ENCODE peak calls at places on chromosomes 3 and 15, in six cellular contexts. Z is lower lobe of right lung; C is coronary artery; N is CD8-positive, alpha-beta T cell; D is foreskin keratinocyte; W is transverse colon. U is an unnamed sample.

GRCh38 chr15:70056091-70056680 is 41.5 kb downstream of the TLE3 start:
- DNase-seq in Z (peak; percentile 20), C (no peak), N (no peak), D (no peak), W (no peak), U (no peak)

GRCh38 chr15:73075151-73075859 is 23.0 kb downstream of the NEO1 start:
- DNase-seq in Z (no peak), C (no peak), N (no peak), D (no peak), W (no peak), U (no peak)

GRCh38 chr15:51624022-51624421 is 1.5 kb upstream of the DMXL2 start:
- DNase-seq in Z (no peak), C (no peak), N (no peak), D (no peak), W (no peak), U (no peak)

GRCh38 chr3:47024932-47025331 is 45.5 kb downstream of the NBEAL2 start:
- DNase-seq in Z (no peak), C (no peak), N (no peak), D (no peak), W (no peak), U (no peak)

GRCh38 chr3:34216713-34217346 is 418.4 kb downstream of the PDCD6IP start:
- DNase-seq in Z (no peak), C (no peak), N (no peak), D (no peak), W (no peak), U (no peak)

GRCh38 chr15:62099171-62099601 is 32.4 kb downstream of the C2CD4A start:
- DNase-seq in Z (no peak), C (no peak), N (no peak), D (no peak), W (no peak), U (no peak)

GRCh38 chr3:123535580-123535979 is 49.3 kb downstream of the HACD2 start:
- DNase-seq in Z (no peak), C (no peak), N (no peak), D (peak; percentile 34), W (no peak), U (no peak)

GRCh38 chr3:126959144-126959920 is 23.6 kb upstream of the PLXNA1 start:
- DNase-seq in Z (no peak), C (no peak), N (no peak), D (no peak), W (no peak), U (no peak)

GRCh38 chr3:30358871-30359270 is 247.5 kb upstream of the TGFBR2 start:
- DNase-seq in Z (no peak), C (no peak), N (no peak), D (no peak), W (no peak), U (no peak)

GRCh38 chr3:775178-775885 is 317.5 kb upstream of the CNTN6 start:
- DNase-seq in Z (no peak), C (no peak), N (no peak), D (peak; percentile 31), W (no peak), U (no peak)

GRCh38 chr15:101359365-101359947 is 64.4 kb upstream of the SNRPA1 start:
- DNase-seq in Z (no peak), C (no peak), N (no peak), D (peak; percentile 90), W (no peak), U (peak; percentile 91)

GRCh38 chr3:135325726-135326245 is 530.7 kb downstream of the EPHB1 start:
- DNase-seq in Z (no peak), C (no peak), N (no peak), D (no peak), W (no peak), U (no peak)

GRCh38 chr15:90665288-90666134 is 51.6 kb upstream of the BLM start:
- DNase-seq in Z (peak; percentile 81), C (peak; percentile 71), N (peak; percentile 61), D (no peak), W (peak; percentile 64), U (peak; percentile 80)

GRCh38 chr3:194661374-194661773 is 10.6 kb downstream of the LSG1 start:
- DNase-seq in Z (no peak), C (peak; percentile 12), N (no peak), D (no peak), W (no peak), U (no peak)

GRCh38 chr3:161171113-161171512 is 50.0 kb upstream of the NMD3 start:
- DNase-seq in Z (no peak), C (peak; percentile 77), N (no peak), D (no peak), W (no peak), U (peak; percentile 38)

GRCh38 chr3:60056394-60056793 is 1006.6 kb upstream of the CFAP20DC start:
- DNase-seq in Z (no peak), C (no peak), N (no peak), D (no peak), W (no peak), U (no peak)

GRCh38 chr3:146589899-146590508 is 15.1 kb downstream of the PLSCR5 start:
- DNase-seq in Z (no peak), C (no peak), N (no peak), D (no peak), W (peak; percentile 12), U (peak; percentile 46)

GRCh38 chr3:39065197-39065596 is 13.4 kb downstream of the WDR48 start:
- DNase-seq in Z (no peak), C (no peak), N (no peak), D (no peak), W (peak; percentile 20), U (peak; percentile 1)

GRCh38 chr15:70215951-70216350 is 118.2 kb upstream of the TLE3 start:
- DNase-seq in Z (no peak), C (no peak), N (no peak), D (no peak), W (no peak), U (no peak)

GRCh38 chr3:55538158-55538557 is 51.1 kb upstream of the WNT5A start:
- DNase-seq in Z (no peak), C (no peak), N (no peak), D (no peak), W (no peak), U (no peak)

GRCh38 chr3:69542265-69543079 is 156.6 kb upstream of the FRMD4B start:
- DNase-seq in Z (peak; percentile 63), C (no peak), N (no peak), D (peak; percentile 32), W (no peak), U (peak; percentile 51)
- TF ChIP-seq CTCF in Z (no peak), C (no peak), N (no peak), D (no peak), W (no peak), U (no peak)

DNA sequence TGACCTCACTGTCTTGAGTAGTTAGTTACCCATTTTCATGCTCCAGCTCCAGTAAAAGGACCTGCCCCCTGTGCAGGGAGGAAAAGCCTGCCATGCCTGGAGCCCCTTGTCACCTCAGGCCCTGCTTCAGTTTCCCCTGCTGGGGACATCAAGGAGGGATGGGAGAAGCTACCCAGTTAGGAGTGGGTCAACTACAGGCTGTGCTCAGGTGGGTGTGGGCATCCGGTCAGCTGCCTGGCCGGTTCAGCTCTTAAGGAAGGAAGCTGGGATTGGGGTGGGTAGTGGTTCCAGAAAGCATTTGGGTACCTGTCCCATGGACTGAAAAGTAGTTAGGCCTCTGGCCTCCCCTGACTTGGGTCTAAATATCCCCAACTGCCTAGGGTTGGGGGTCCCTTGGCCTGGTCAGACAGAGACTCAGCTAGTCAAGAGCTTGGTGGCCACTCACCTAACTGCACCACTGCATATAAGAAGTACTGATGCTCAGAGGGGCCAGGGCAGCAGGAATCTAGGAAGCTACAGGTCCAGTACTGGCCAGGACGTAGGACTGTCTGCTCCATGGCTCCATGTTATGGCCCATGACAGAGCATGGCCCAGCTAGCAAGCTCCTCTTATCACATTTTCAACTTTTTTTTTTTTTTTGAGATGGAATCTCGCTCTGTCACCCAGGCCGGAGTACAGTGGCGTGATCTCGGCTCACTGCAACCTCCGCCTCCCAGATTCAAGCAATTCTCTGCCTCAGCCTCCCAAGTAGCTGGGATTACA is 549 bp downstream of the LSMEM2 start:
- DNase-seq in Z (no peak), C (no peak), N (no peak), D (no peak), W (no peak), U (no peak)
- H3K27ac ChIP-seq in Z (no peak overlapping the region), C (peak overlapping the region; percentile 56), N (no peak overlapping the region), D (no peak overlapping the region), W (no peak overlapping the region), U (peak overlapping the region; percentile 6)

GRCh38 chr3:111615880-111616279 is 20.7 kb upstream of the ZBED2 start:
- DNase-seq in Z (no peak), C (no peak), N (no peak), D (no peak), W (no peak), U (no peak)

GRCh38 chr3:111618945-111619344 is 23.8 kb upstream of the ZBED2 start:
- DNase-seq in Z (no peak), C (no peak), N (no peak), D (no peak), W (no peak), U (no peak)

GRCh38 chr3:111617912-111618601 is 22.9 kb upstream of the ZBED2 start:
- DNase-seq in Z (no peak), C (no peak), N (no peak), D (no peak), W (no peak), U (no peak)

GRCh38 chr3:111617406-111617805 is 22.3 kb upstream of the ZBED2 start:
- DNase-seq in Z (no peak), C (no peak), N (no peak), D (no peak), W (no peak), U (no peak)

GRCh38 chr3:111616417-111617105 is 21.4 kb upstream of the ZBED2 start:
- DNase-seq in Z (peak; percentile 49), C (no peak), N (peak; percentile 72), D (no peak), W (peak; percentile 13), U (no peak)
- TF ChIP-seq CTCF in Z (no peak), C (no peak), N (peak; percentile 60), D (peak; percentile 62), W (no peak), U (no peak)

GRCh38 chr3:66406186-66406585 is 94.6 kb downstream of the LRIG1 start:
- DNase-seq in Z (no peak), C (peak; percentile 73), N (no peak), D (no peak), W (no peak), U (no peak)

GRCh38 chr3:66404903-66405700 is 95.7 kb downstream of the LRIG1 start:
- DNase-seq in Z (no peak), C (peak; percentile 74), N (no peak), D (no peak), W (no peak), U (no peak)

GRCh38 chr3:66406841-66407240 is 94.0 kb downstream of the LRIG1 start:
- DNase-seq in Z (no peak), C (peak; percentile 65), N (no peak), D (no peak), W (no peak), U (no peak)

GRCh38 chr3:66404246-66404645 is 96.6 kb downstream of the LRIG1 start:
- DNase-seq in Z (no peak), C (no peak), N (no peak), D (no peak), W (no peak), U (no peak)

GRCh38 chr3:66405701-66406091 is 95.1 kb downstream of the LRIG1 start:
- DNase-seq in Z (no peak), C (peak; percentile 78), N (no peak), D (no peak), W (peak; percentile 29), U (no peak)
- H3K27ac ChIP-seq in Z (no peak overlapping the region), C (peak overlapping the region; percentile 61), N (no peak overlapping the region), D (no peak overlapping the region), W (peak overlapping the region; percentile 87), U (peak overlapping the region; percentile 30)

GRCh38 chr3:124745092-124745491 is 14.8 kb downstream of the UMPS start:
- DNase-seq in Z (no peak), C (no peak), N (no peak), D (no peak), W (no peak), U (no peak)
- TF ChIP-seq CTCF in Z (no peak), C (no peak), N (no peak), D (no peak), W (no peak), U (no peak)

U was measured in RWPE1.